ENCODE peak calls at places on chromosomes 6 and 20, in seven cellular contexts. O, D, Y, Z, S, L and U are unnamed samples. For H3K36me3, the result is how much of the 10 kb centered on the place peaks cover.

GRCh38 chr6:49849121-49849907 is 17.0 kb downstream of the CRISP1 start:
- DNase-seq in O (peak), D (no peak), Y (no peak), Z (no peak), S (peak), L (no peak), U (no peak)

GRCh38 chr20:44024820-44025580 is 110.3 kb downstream of the TOX2 start:
- DNase-seq in O (no peak), D (no peak), Y (no peak), Z (no peak), S (no peak), L (no peak), U (no peak)

GRCh38 chr6:27049863-27050781 is 197.4 kb upstream of the PRSS16 start:
- DNase-seq in O (no peak), D (no peak), Y (no peak), Z (peak), S (peak), L (no peak), U (peak)

GRCh38 chr6:106872044-106872443 is 102.5 kb downstream of the CD24 start:
- DNase-seq in O (no peak), D (no peak), Y (no peak), Z (no peak), S (no peak), L (no peak), U (no peak)

GRCh38 chr6:63467247-63467954 is 104.9 kb upstream of the LOC128125822 start:
- DNase-seq in O (no peak), D (no peak), Y (no peak), Z (no peak), S (no peak), L (no peak), U (no peak)

GRCh38 chr6:15654250-15654649 is 8.6 kb downstream of the DTNBP1 start:
- DNase-seq in O (no peak), D (no peak), Y (no peak), Z (no peak), S (no peak), L (no peak), U (no peak)

GRCh38 chr6:2857185-2857579 is 15.5 kb upstream of the SERPINB1 start:
- DNase-seq in O (no peak), D (no peak), Y (no peak), Z (no peak), S (no peak), L (no peak), U (no peak)

GRCh38 chr6:19039287-19039686 is 652.1 kb downstream of the RNF144B start:
- DNase-seq in O (no peak), D (no peak), Y (no peak), Z (no peak), S (no peak), L (no peak), U (no peak)

GRCh38 chr6:132511836-132512230 is 1.1 kb downstream of the STX7 start:
- DNase-seq in O (peak), D (no peak), Y (no peak), Z (no peak), S (no peak), L (no peak), U (no peak)

GRCh38 chr6:9732056-9732455 is 682.8 kb downstream of the TFAP2A start:
- DNase-seq in O (no peak), D (no peak), Y (no peak), Z (no peak), S (no peak), L (no peak), U (no peak)

GRCh38 chr6:44097782-44098317 is 29.4 kb downstream of the MRPL14 start:
- DNase-seq in O (no peak), D (no peak), Y (no peak), Z (no peak), S (no peak), L (no peak), U (no peak)
- H3K36me3 ChIP-seq in O (under half), D (under half), Y (under half), Z (under half), S (under half), L (under half), U (under half)

GRCh38 chr20:58963060-58963584 is 17.9 kb upstream of the NELFCD start:
- DNase-seq in O (no peak), D (no peak), Y (no peak), Z (no peak), S (no peak), L (no peak), U (no peak)
- TF ChIP-seq CTCF in O (no peak), D (no peak), Y (no peak), Z (no peak), S (no peak), L (no peak), U (no peak)

GRCh38 chr6:79038061-79038460 is 40.0 kb downstream of the PHIP start:
- DNase-seq in O (no peak), D (no peak), Y (no peak), Z (no peak), S (no peak), L (no peak), U (no peak)

GRCh38 chr6:79042088-79042798 is 35.8 kb downstream of the PHIP start:
- DNase-seq in O (no peak), D (no peak), Y (no peak), Z (no peak), S (no peak), L (no peak), U (no peak)

GRCh38 chr6:79042799-79043126 is 35.3 kb downstream of the PHIP start:
- DNase-seq in O (no peak), D (no peak), Y (no peak), Z (no peak), S (no peak), L (no peak), U (no peak)

GRCh38 chr6:79034865-79035264 is 43.2 kb downstream of the PHIP start:
- DNase-seq in O (no peak), D (no peak), Y (no peak), Z (no peak), S (no peak), L (no peak), U (no peak)

GRCh38 chr6:79040083-79040482 is 38.0 kb downstream of the PHIP start:
- DNase-seq in O (no peak), D (no peak), Y (no peak), Z (no peak), S (no peak), L (no peak), U (no peak)
- H3K36me3 ChIP-seq in O (half or more), D (under half), Y (under half), Z (under half), S (under half), L (under half), U (under half)

GRCh38 chr6:13649393-13649792 is 34.3 kb downstream of the NOL7 start:
- DNase-seq in O (no peak), D (no peak), Y (no peak), Z (no peak), S (no peak), L (no peak), U (no peak)

GRCh38 chr6:13653296-13653695 is 38.2 kb downstream of the NOL7 start:
- DNase-seq in O (no peak), D (no peak), Y (no peak), Z (no peak), S (no peak), L (no peak), U (no peak)

GRCh38 chr6:13643125-13643524 is 28.0 kb downstream of the NOL7 start:
- DNase-seq in O (no peak), D (no peak), Y (no peak), Z (no peak), S (no peak), L (no peak), U (no peak)

DNA sequence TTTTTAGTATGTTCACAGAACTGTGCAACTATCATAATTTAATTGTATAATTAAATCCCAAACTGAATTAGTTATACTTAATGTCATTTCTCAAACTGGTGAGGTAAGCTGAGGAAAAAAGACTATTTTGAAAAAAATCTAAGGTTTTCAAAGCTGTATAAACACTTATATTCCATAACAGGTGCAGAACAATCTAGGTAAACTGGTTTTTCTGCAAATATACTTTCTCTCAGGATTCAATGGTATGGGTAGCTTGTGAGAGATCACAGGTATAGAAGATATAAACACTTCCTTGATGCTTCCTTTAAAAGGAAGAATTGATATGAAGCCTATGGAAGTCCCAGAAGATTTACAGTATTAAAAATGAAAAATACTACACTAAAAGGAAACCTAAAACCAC is 33.7 kb downstream of the NOL7 start:
- DNase-seq in O (no peak), D (no peak), Y (no peak), Z (no peak), S (no peak), L (no peak), U (no peak)
- TF ChIP-seq CTCF in O (no peak), D (no peak), Y (no peak), Z (no peak), S (no peak), L (no peak), U (no peak)

DNA sequence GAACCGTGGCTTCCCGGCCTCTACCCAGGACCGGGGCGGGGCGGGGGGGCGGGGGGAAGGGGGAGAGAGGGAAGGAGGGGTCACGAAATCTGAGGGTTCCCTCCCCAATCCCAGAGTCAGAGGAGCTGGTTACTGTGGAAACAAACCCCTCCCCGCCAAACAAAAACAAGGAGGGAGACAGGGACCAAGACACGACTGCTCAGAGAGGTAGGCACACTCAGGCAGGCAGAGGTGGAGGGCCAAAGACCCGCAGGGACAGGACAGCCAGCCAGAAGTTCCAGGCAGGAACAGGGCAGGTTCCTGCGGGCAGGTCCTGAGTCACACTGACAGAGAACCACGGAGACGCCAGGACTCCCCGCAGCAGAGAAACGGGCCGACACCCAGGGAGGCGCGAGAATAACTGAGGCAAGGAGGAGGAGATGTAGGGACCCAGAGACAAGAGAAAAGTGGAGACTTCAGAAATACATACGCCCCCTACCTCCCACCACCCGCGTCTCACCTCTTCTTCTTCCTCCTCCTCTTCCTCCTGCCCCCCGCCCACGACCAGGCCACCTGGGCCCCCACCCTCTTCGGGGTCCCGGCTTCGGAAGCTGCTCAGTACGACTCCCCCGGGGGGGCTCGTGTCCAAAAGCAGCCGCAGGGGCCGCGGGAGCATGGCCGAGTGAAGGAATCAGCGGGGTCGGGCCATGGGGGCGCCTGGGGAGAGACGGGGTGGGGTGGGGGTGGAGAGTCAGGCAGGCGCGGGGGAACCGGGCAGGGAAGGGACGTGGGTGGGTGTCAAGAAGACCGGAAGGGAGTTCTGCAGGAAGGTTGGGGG is 578 bp downstream of the RGL2 start:
- DNase-seq in O (peak), D (peak), Y (no peak), Z (peak), S (peak), L (peak), U (peak)
- H3K36me3 ChIP-seq in O (half or more), D (under half), Y (under half), Z (under half), S (under half), L (half or more), U (under half)

GRCh38 chr6:28393912-28394662 is 5.5 kb downstream of the ZSCAN12 start:
- DNase-seq in O (no peak), D (no peak), Y (no peak), Z (no peak), S (no peak), L (no peak), U (no peak)
- TF ChIP-seq CTCF in O (peak), D (peak), Y (no peak), Z (no peak), S (no peak), L (no peak), U (peak)

GRCh38 chr20:57501461-57502330 is 23.2 kb downstream of the CTCFL start:
- DNase-seq in O (no peak), D (no peak), Y (no peak), Z (no peak), S (no peak), L (no peak), U (no peak)
- H3K36me3 ChIP-seq in O (under half), D (under half), Y (under half), Z (under half), S (under half), L (under half), U (under half)

GRCh38 chr6:30721198-30722024 is 1.3 kb downstream of the TUBB start:
- DNase-seq in O (peak), D (peak), Y (peak), Z (peak), S (peak), L (peak), U (peak)
- TF ChIP-seq CTCF in O (peak), D (peak), Y (peak), Z (peak), S (peak), L (no peak), U (peak)

GRCh38 chr20:38573381-38573780 is 7.6 kb upstream of the ADIG start:
- DNase-seq in O (no peak), D (no peak), Y (no peak), Z (no peak), S (no peak), L (no peak), U (no peak)

GRCh38 chr20:38566199-38566598 is 14.8 kb upstream of the ADIG start:
- DNase-seq in O (no peak), D (no peak), Y (no peak), Z (no peak), S (no peak), L (no peak), U (no peak)

GRCh38 chr20:38564680-38565079 is 16.3 kb upstream of the ADIG start:
- DNase-seq in O (no peak), D (no peak), Y (no peak), Z (no peak), S (no peak), L (no peak), U (no peak)

GRCh38 chr20:38569747-38570519 is 11.1 kb upstream of the ADIG start:
- DNase-seq in O (no peak), D (no peak), Y (no peak), Z (no peak), S (no peak), L (no peak), U (no peak)
- H3K36me3 ChIP-seq in O (half or more), D (half or more), Y (half or more), Z (under half), S (under half), L (half or more), U (under half)